ENCODE peak calls at places on chromosomes 4 and X, in six cellular contexts. One of them, this sample, is unnamed.

GRCh38 chrX:71532078-71532752 is 689 bp upstream of the OGT start:
- DNase-seq in nucleus accumbens: no peak
- DNase-seq in suprapubic skin: no peak
- DNase-seq in head of caudate nucleus: peak
- DNase-seq in CD14-positive monocyte: peak
- DNase-seq in SHP77: peak
- DNase-seq in this sample: no peak

GRCh38 chr4:7397206-7398103 is 37.3 kb downstream of the PSAPL1 start:
- DNase-seq in SHP77: no peak
- DNase-seq in head of caudate nucleus: no peak
- DNase-seq in CD14-positive monocyte: no peak
- DNase-seq in suprapubic skin: peak
- DNase-seq in nucleus accumbens: no peak
- DNase-seq in this sample: no peak

GRCh38 chr4:7389719-7390118 is 45.0 kb downstream of the PSAPL1 start:
- DNase-seq in CD14-positive monocyte: no peak
- DNase-seq in SHP77: no peak
- DNase-seq in head of caudate nucleus: peak
- DNase-seq in suprapubic skin: peak
- DNase-seq in nucleus accumbens: no peak
- DNase-seq in this sample: no peak

GRCh38 chr4:76377922-76378321 is 43.0 kb downstream of the CCDC158 start:
- DNase-seq in SHP77: peak
- DNase-seq in suprapubic skin: no peak
- DNase-seq in nucleus accumbens: no peak
- DNase-seq in head of caudate nucleus: no peak
- DNase-seq in CD14-positive monocyte: peak
- DNase-seq in this sample: no peak

GRCh38 chr4:90357117-90357710 is 230.0 kb downstream of the CCSER1 start:
- DNase-seq in SHP77: peak
- DNase-seq in CD14-positive monocyte: no peak
- DNase-seq in suprapubic skin: no peak
- DNase-seq in head of caudate nucleus: no peak
- DNase-seq in nucleus accumbens: no peak
- DNase-seq in this sample: no peak

GRCh38 chr4:83751336-83751949 is 215.5 kb downstream of the GPAT3 start:
- DNase-seq in CD14-positive monocyte: no peak
- DNase-seq in suprapubic skin: no peak
- DNase-seq in SHP77: no peak
- DNase-seq in nucleus accumbens: no peak
- DNase-seq in head of caudate nucleus: no peak
- DNase-seq in this sample: no peak

GRCh38 chr4:80115368-80116181 is 42.5 kb upstream of the ANTXR2 start:
- DNase-seq in head of caudate nucleus: no peak
- DNase-seq in SHP77: no peak
- DNase-seq in suprapubic skin: no peak
- DNase-seq in CD14-positive monocyte: no peak
- DNase-seq in nucleus accumbens: no peak
- DNase-seq in this sample: no peak

GRCh38 chr4:106344324-106344970 is 24.1 kb downstream of the GIMD1 start:
- DNase-seq in suprapubic skin: no peak
- DNase-seq in CD14-positive monocyte: no peak
- DNase-seq in SHP77: no peak
- DNase-seq in nucleus accumbens: no peak
- DNase-seq in head of caudate nucleus: no peak
- DNase-seq in this sample: no peak

GRCh38 chr4:86498560-86499166 is 95.5 kb upstream of the PTPN13 start:
- DNase-seq in nucleus accumbens: no peak
- DNase-seq in SHP77: peak
- DNase-seq in suprapubic skin: no peak
- DNase-seq in CD14-positive monocyte: no peak
- DNase-seq in head of caudate nucleus: peak
- DNase-seq in this sample: no peak

GRCh38 chr4:142095886-142096605 is 459.7 kb downstream of the IL15 start:
- DNase-seq in SHP77: no peak
- DNase-seq in suprapubic skin: no peak
- DNase-seq in CD14-positive monocyte: no peak
- DNase-seq in nucleus accumbens: no peak
- DNase-seq in head of caudate nucleus: no peak
- DNase-seq in this sample: no peak

GRCh38 chr4:58688603-58689002 is 1578.4 kb upstream of the IGFBP7 start:
- DNase-seq in CD14-positive monocyte: no peak
- DNase-seq in nucleus accumbens: no peak
- DNase-seq in SHP77: no peak
- DNase-seq in head of caudate nucleus: no peak
- DNase-seq in suprapubic skin: no peak
- DNase-seq in this sample: no peak

GRCh38 chrX:139816204-139816603 is 108.2 kb upstream of the MCF2 start:
- DNase-seq in nucleus accumbens: no peak
- DNase-seq in SHP77: no peak
- DNase-seq in suprapubic skin: no peak
- DNase-seq in CD14-positive monocyte: no peak
- DNase-seq in head of caudate nucleus: no peak
- DNase-seq in this sample: no peak

GRCh38 chrX:128931071-128931470 is 592.2 kb downstream of the SMARCA1 start:
- DNase-seq in nucleus accumbens: no peak
- DNase-seq in SHP77: no peak
- DNase-seq in CD14-positive monocyte: no peak
- DNase-seq in head of caudate nucleus: no peak
- DNase-seq in suprapubic skin: no peak
- DNase-seq in this sample: no peak

GRCh38 chr4:13888112-13888511 is 260.6 kb upstream of the BOD1L1 start:
- DNase-seq in head of caudate nucleus: no peak
- DNase-seq in CD14-positive monocyte: no peak
- DNase-seq in nucleus accumbens: no peak
- DNase-seq in suprapubic skin: no peak
- DNase-seq in SHP77: no peak
- DNase-seq in this sample: no peak

GRCh38 chr4:179076865-179077264 is 1634.6 kb upstream of the AGA start:
- DNase-seq in SHP77: no peak
- DNase-seq in head of caudate nucleus: no peak
- DNase-seq in CD14-positive monocyte: no peak
- DNase-seq in suprapubic skin: no peak
- DNase-seq in nucleus accumbens: no peak
- DNase-seq in this sample: no peak

GRCh38 chr4:125010776-125011503 is 298.4 kb upstream of the ANKRD50 start:
- DNase-seq in nucleus accumbens: no peak
- DNase-seq in CD14-positive monocyte: no peak
- DNase-seq in SHP77: no peak
- DNase-seq in suprapubic skin: no peak
- DNase-seq in head of caudate nucleus: no peak
- DNase-seq in this sample: no peak

GRCh38 chr4:81164126-81164525 is 50.9 kb downstream of the PRKG2 start:
- DNase-seq in nucleus accumbens: no peak
- DNase-seq in SHP77: no peak
- DNase-seq in head of caudate nucleus: no peak
- DNase-seq in suprapubic skin: no peak
- DNase-seq in CD14-positive monocyte: no peak
- DNase-seq in this sample: no peak

GRCh38 chr4:155339588-155339987 is 37.2 kb downstream of the MAP9 start:
- DNase-seq in suprapubic skin: no peak
- DNase-seq in CD14-positive monocyte: no peak
- DNase-seq in SHP77: no peak
- DNase-seq in head of caudate nucleus: no peak
- DNase-seq in nucleus accumbens: no peak
- DNase-seq in this sample: no peak